ENCODE peak calls at places on chromosomes 5 and 9, in four cellular contexts. N is mesendoderm, O is NT2/D1, Y is trophoblast cell. D is an unnamed sample.

GRCh38 chr9:124771021-124771866 is at the start of gene NR6A1:
- DNase-seq in N (peak), O (peak), Y (peak), D (peak)

GRCh38 chr5:145948921-145949320 is 12.5 kb downstream of the SH3RF2 start:
- DNase-seq in N (no peak), O (no peak), Y (peak), D (no peak)

GRCh38 chr5:165333623-165334022 is 1828.2 kb downstream of the MAT2B start:
- DNase-seq in N (no peak), O (no peak), Y (no peak), D (no peak)

GRCh38 chr5:172383231-172383802 is 71.0 kb downstream of the SH3PXD2B start:
- DNase-seq in N (no peak), O (no peak), Y (peak), D (no peak)

GRCh38 chr5:107917983-107918382 is 247.2 kb upstream of the EFNA5 start:
- DNase-seq in N (peak), O (no peak), Y (no peak), D (no peak)

GRCh38 chr5:66362021-66362420 is 217.9 kb downstream of the SREK1 start:
- DNase-seq in N (no peak), O (no peak), Y (no peak), D (no peak)

GRCh38 chr5:111385970-111386831 is 126.1 kb downstream of the STARD4 start:
- DNase-seq in N (peak), O (no peak), Y (no peak), D (no peak)

GRCh38 chr5:5342784-5343183 is 79.7 kb upstream of the ICE1 start:
- DNase-seq in N (no peak), O (no peak), Y (no peak), D (no peak)

GRCh38 chr5:95163079-95163478 is 121.8 kb downstream of the MCTP1 start:
- DNase-seq in N (no peak), O (no peak), Y (no peak), D (no peak)

GRCh38 chr5:72598461-72599433 is 91.5 kb upstream of the ZNF366 start:
- DNase-seq in N (peak), O (no peak), Y (peak), D (no peak)

GRCh38 chr5:2877520-2877919 is 126.0 kb upstream of the IRX2 start:
- DNase-seq in N (no peak), O (no peak), Y (no peak), D (no peak)

GRCh38 chr5:139458580-139459407 is 3.7 kb downstream of the ECSCR start:
- DNase-seq in N (no peak), O (no peak), Y (no peak), D (no peak)

GRCh38 chr5:83496626-83497025 is 25.1 kb downstream of the VCAN start:
- DNase-seq in N (no peak), O (no peak), Y (no peak), D (no peak)

GRCh38 chr5:392431-392988 is 50.5 kb upstream of the EXOC3 start:
- DNase-seq in N (peak), O (peak), Y (peak), D (no peak)

GRCh38 chr5:170408189-170408588 is 19.0 kb upstream of the KCNMB1 start:
- DNase-seq in N (peak), O (peak), Y (no peak), D (no peak)

GRCh38 chr5:131630963-131631350 is 4.1 kb downstream of the RAPGEF6 start:
- DNase-seq in N (no peak), O (no peak), Y (no peak), D (no peak)
- H3K9ac ChIP-seq in N (no peak), O (no peak), Y (no peak), D (no peak)

GRCh38 chr9:88775966-88776365 is 215.3 kb upstream of the S1PR3 start:
- DNase-seq in N (no peak), O (no peak), Y (no peak), D (no peak)
- H3K9ac ChIP-seq in N (no peak), O (no peak), Y (no peak), D (peak)

DNA sequence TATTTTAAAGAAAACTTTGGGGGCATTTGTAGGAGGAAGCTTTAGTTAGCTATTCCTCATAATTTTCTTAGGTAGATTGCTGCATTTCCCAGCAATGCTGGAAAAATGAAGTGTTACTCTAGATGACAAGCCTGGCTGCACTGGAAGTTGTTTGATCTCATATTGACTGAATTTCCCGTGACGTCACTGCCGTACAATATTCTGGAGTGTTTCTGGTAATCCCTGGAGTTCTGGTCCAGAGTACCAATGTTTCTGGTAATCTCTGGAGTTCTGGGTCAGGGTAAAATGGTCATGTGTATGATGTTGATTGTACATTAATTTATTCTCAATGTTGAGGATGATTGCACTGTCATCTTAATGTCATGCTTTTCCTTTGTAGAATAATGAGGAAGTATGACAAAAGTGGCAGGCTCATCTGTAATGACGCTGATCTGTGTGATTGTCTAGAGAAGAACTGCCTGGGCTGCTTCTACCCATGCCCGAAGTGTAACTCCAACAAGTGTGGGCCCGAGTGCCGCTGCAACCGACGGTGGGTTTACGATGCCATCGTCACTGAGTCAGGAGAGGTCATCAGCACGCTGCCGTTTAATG is 26.2 kb downstream of the ARL14EPL start:
- DNase-seq in N (no peak), O (no peak), Y (no peak), D (no peak)
- H3K9ac ChIP-seq in N (no peak), O (no peak), Y (no peak), D (no peak)

GRCh38 chr5:96538831-96539250 is 105.8 kb upstream of the PCSK1 start:
- DNase-seq in N (no peak), O (no peak), Y (no peak), D (no peak)

GRCh38 chr5:96533371-96533770 is 100.3 kb upstream of the PCSK1 start:
- DNase-seq in N (no peak), O (no peak), Y (no peak), D (no peak)

GRCh38 chr5:96537386-96537785 is 104.3 kb upstream of the PCSK1 start:
- DNase-seq in N (no peak), O (no peak), Y (no peak), D (no peak)
- H3K9ac ChIP-seq in N (no peak), O (no peak), Y (no peak), D (no peak)

DNA sequence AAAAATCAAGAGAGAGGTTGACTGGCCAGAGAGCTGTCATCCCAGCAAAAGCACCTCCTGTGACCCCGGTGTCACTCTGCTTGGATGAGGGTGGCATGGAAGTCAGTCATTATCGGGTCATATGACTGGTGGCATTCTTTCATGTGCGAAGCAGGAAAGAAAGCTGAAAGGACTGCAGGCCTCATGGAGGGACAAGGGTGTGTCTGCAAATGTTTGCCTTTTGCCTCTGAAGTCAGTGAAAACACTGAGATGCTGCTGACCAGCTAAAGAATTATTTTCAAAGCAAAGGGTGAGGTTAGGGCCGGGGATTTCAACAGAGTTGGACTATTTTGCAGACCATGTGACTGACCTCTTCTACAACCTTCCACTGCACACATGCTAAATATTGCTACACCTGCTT is 298.3 kb downstream of the CSNK1G3 start:
- DNase-seq in N (no peak), O (no peak), Y (no peak), D (no peak)
- H3K9ac ChIP-seq in N (no peak), O (no peak), Y (no peak), D (no peak)

GRCh38 chr5:14237313-14238086 is 94.4 kb downstream of the TRIO start:
- DNase-seq in N (no peak), O (no peak), Y (no peak), D (no peak)
- H3K9ac ChIP-seq in N (peak), O (no peak), Y (no peak), D (no peak)

GRCh38 chr5:149455889-149456409 is 76.9 kb upstream of the IL17B start:
- DNase-seq in N (no peak), O (no peak), Y (peak), D (no peak)

GRCh38 chr5:149452665-149453617 is 73.8 kb upstream of the IL17B start:
- DNase-seq in N (peak), O (no peak), Y (peak), D (no peak)

GRCh38 chr5:149456597-149457392 is 77.7 kb upstream of the IL17B start:
- DNase-seq in N (no peak), O (no peak), Y (no peak), D (no peak)

GRCh38 chr5:149452007-149452664 is 73.0 kb upstream of the IL17B start:
- DNase-seq in N (peak), O (no peak), Y (peak), D (no peak)

DNA sequence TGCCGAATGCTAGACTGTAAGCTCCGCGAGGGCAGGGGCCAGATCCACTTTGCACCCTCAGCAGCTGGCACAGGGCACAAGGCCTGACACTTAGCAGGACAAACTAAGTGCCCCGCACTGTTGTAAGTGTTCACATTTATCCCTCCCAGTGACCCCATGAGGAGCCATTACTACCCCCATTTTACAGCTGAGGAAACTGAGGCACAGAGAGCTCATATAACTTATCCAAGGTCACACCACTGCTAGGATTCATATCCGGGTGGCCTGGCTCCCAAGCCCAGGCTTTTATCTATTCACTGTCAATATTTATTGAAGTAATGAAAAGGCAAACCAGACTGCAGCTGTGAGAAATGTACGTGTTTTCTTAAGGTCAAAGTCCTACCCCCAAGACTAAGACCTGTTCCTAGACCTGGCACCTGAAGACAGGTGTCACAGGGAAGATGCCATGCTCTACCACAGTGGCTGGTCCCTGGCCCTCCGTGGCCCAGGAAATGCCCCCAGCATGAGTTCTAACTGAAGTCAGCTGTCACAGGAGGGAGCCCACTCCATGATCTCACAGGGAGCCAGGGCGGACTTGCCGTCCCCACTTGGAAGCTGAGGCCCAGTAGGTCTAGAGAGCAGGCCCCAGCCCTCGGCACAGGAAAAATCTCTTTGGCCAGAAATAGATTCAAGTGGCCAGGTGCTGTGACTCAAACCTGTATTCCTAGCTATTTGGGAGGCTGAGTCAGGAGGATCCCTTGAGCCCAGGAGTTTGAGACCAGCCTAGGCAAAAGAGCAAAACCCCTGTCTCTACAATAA is 74.7 kb upstream of the IL17B start:
- DNase-seq in N (no peak), O (no peak), Y (peak), D (no peak)
- H3K9ac ChIP-seq in N (no peak), O (peak), Y (no peak), D (no peak)

D was measured in keratinocyte.